ENCODE peak calls at places on chromosome 14, in nine cellular contexts. O is stomach, B is HepG2, G is suprapubic skin, I is GM23338, A is transverse colon, V is HL-60, Y is vagina, X is SK-N-SH. C is an unnamed sample.

GRCh38 chr14:36747411-36748184 is 85.9 kb downstream of the PAX9 start:
- DNase-seq in O (no peak), V (no peak), G (no peak), B (peak; percentile 44), X (peak; percentile 5), Y (no peak), I (peak; percentile 63), A (no peak), C (no peak)

GRCh38 chr14:57009585-57010515 is 199.6 kb upstream of the OTX2 start:
- DNase-seq in G (no peak), X (peak; percentile 37), Y (no peak), B (no peak), A (no peak), V (no peak), O (no peak), I (peak; percentile 10), C (no peak)

GRCh38 chr14:72723741-72724530 is 170.0 kb downstream of the DPF3 start:
- DNase-seq in I (no peak), B (no peak), G (no peak), O (no peak), X (no peak), V (no peak), A (no peak), Y (no peak), C (no peak)

GRCh38 chr14:71267691-71268090 is 360.4 kb downstream of the PCNX1 start:
- DNase-seq in Y (no peak), G (no peak), B (no peak), I (no peak), O (no peak), X (no peak), V (no peak), A (no peak), C (no peak)

GRCh38 chr14:99174920-99175319 is 97.1 kb downstream of the BCL11B start:
- DNase-seq in A (no peak), G (peak; percentile 64), I (peak; percentile 30), O (peak; percentile 20), Y (peak; percentile 40), V (no peak), X (no peak), B (no peak), C (no peak)

GRCh38 chr14:82387699-82388098 is 854.0 kb upstream of the SEL1L start:
- DNase-seq in G (no peak), V (no peak), I (no peak), A (no peak), O (peak; percentile 27), X (no peak), Y (no peak), B (no peak), C (peak; percentile 82)

GRCh38 chr14:95353007-95353406 is 33.3 kb upstream of the CLMN start:
- DNase-seq in I (no peak), X (no peak), V (no peak), G (no peak), Y (peak; percentile 9), A (no peak), O (no peak), B (no peak), C (no peak)

GRCh38 chr14:77064535-77065178 is 33.4 kb upstream of the CIPC start:
- DNase-seq in I (no peak), V (no peak), B (no peak), O (no peak), X (no peak), A (no peak), Y (peak; percentile 92), G (no peak), C (no peak)

GRCh38 chr14:79256311-79256879 is 954.9 kb downstream of the DIO2 start:
- DNase-seq in O (no peak), G (no peak), B (no peak), V (no peak), A (no peak), X (no peak), Y (no peak), I (peak; percentile 16), C (no peak)

GRCh38 chr14:53956427-53957201 is at the start of gene BMP4:
- DNase-seq in O (peak; percentile 76), Y (no peak), X (peak; percentile 44), G (peak; percentile 94), B (peak; percentile 82), V (no peak), A (peak; percentile 77), I (peak; percentile 97), C (peak; percentile 70)

GRCh38 chr14:93173943-93174395 is 10.7 kb downstream of the MOAP1 start:
- DNase-seq in V (no peak), O (peak; percentile 14), A (no peak), G (no peak), I (no peak), X (peak; percentile 44), B (no peak), Y (no peak), C (no peak)

GRCh38 chr14:92426237-92426636 is 87.3 kb upstream of the RIN3 start:
- DNase-seq in O (no peak), Y (no peak), I (no peak), G (no peak), A (no peak), B (no peak), X (no peak), V (peak; percentile 61), C (no peak)

GRCh38 chr14:104874110-104874531 is 9.1 kb downstream of the CEP170B start:
- DNase-seq in O (no peak), X (no peak), G (no peak), A (no peak), I (no peak), B (no peak), V (no peak), Y (no peak), C (no peak)

GRCh38 chr14:67221248-67221981 is 19.8 kb upstream of the PALS1 start:
- DNase-seq in X (no peak), Y (no peak), G (no peak), B (no peak), I (no peak), A (peak; percentile 41), O (no peak), V (no peak), C (no peak)

DNA sequence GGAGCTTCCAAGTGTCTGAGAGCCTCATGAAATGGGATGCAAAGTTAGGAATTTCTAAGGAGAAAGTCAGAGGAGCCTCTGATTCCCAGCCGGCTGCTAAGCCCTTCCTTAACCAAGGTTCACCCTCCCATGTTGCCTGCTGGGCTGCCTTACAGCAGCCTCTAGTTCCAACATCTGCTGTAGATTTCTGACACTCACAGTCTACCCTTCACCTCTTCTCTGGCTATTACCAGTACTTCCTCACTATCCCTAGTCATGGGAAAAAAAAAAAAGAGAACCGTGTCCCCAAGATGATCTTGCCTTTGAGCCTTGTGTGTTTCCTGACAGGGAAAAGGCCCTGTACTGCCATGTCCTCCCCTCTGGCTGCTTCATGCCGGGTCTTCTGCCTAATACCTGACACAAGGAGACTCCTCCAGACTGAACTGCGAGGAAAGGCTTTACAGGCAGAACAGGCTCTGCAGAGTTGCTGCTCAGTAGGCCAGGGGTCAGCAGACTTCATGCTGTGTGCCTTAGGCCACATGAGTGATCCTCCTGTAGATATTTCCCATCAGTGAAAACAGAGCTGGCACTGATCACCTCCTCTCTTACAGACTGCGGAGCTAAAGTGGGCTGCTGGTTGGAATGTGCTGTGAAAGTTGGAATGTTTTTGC is 46.8 kb downstream of the PRKCH start:
- DNase-seq in B (no peak), V (no peak), X (peak; percentile 44), A (no peak), Y (no peak), G (no peak), I (no peak), O (no peak), C (no peak)
- TF ChIP-seq POLR2AphosphoS5 in B (no peak), V (no peak), X (no peak), A (no peak), Y (no peak), G (no peak), I (no peak), O (no peak), C (no peak)

DNA sequence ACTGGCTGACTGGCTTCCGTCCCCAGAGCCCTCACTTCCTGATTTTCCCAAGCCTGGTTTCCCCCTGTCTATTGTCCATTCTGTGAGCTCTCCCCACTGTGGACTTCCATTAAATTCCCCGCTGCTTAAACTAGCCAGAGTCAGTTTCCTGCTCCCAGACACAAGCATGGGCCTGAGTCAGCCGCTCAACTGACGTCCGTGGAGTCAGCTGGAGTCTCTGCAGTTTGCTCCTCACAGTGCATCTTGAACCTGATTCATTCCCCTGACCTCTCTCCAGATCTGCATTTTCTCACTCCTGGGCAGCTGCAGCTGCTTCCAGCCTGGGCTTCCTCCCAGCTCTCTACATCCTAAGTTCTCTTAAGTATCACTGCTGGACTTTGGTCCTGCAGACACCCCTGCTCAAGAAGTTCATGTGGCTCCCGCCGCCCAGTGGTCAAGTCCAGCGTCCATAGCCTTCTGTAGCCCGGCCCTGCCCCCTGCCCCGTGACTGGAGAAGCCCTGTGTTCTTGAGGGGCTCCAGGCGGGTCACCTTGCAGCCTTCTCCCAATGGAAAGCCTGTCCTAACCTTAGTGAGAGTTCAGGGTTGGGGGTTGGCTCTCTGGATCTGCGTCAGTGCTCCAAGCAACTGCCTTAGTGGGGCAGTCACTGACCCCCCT is 20.0 kb downstream of the NFKBIA start:
- DNase-seq in A (peak; percentile 65), X (no peak), O (no peak), Y (no peak), G (no peak), B (peak; percentile 68), V (no peak), I (no peak), C (no peak)
- TF ChIP-seq CTCF in A (peak; percentile 37), X (no peak), O (no peak), Y (peak; percentile 7), G (no peak), B (peak; percentile 82), V (no peak), I (no peak), C (peak; percentile 4)

DNA sequence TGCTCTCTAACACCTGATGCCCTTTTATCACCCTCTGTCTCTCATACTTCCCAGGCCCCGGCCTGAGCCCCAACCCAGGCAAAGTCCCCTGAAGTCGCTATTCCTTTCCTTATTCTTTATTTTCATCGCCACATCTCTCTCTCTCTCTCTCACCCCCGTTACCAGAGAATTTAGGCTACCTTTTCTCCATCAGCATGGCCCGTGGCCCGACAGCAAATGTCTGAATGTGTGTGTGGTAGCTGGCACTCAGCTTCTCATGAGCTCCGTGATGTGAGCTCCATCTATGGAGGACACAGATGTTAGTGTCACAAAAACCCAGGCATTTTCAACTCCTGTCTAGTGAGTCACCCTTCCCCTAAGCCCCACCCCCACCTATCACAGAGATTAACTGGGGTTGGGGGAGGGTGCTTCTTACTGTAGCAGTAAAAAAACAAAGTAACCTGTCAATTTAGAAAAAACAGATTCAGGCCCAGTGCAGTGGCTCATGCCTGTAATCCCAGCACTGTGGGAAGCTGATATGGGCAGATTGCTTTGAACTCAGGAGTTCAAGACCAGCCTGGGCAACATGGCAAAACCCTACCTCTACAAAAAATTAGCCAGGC is 53.8 kb downstream of the VCPKMT start:
- DNase-seq in Y (no peak), V (no peak), X (peak; percentile 55), B (peak; percentile 88), G (no peak), A (peak; percentile 64), O (peak; percentile 38), I (peak; percentile 59), C (no peak)
- H3K4me3 ChIP-seq in Y (no peak overlapping the region), V (no peak overlapping the region), X (no peak overlapping the region), B (peak overlapping the region; percentile 76), G (no peak overlapping the region), A (no peak overlapping the region), O (no peak overlapping the region), I (no peak overlapping the region), C (no peak overlapping the region)

GRCh38 chr14:30223385-30223785 is 295.7 kb upstream of the PRKD1 start:
- DNase-seq in Y (no peak), O (peak; percentile 90), V (no peak), B (peak; percentile 71), X (no peak), A (peak; percentile 11), G (peak; percentile 79), I (no peak), C (peak; percentile 86)
- TF ChIP-seq POLR2AphosphoS5 in Y (no peak), O (peak; percentile 66), V (no peak), B (no peak), X (no peak), A (peak; percentile 16), G (no peak), I (no peak), C (peak; percentile 73)